ENCODE peak calls at places on chromosome 16, in seven cellular contexts. R, Y, K, G, A, P and I are unnamed samples.

GRCh38 chr16:6977291-6977690 is 355.4 kb upstream of the RBFOX1 start:
- DNase-seq in A (no peak), K (no peak), P (no peak), Y (no peak), R (no peak), G (no peak), I (no peak)

GRCh38 chr16:27202923-27203428 is 350 bp upstream of the KDM8 start:
- DNase-seq in P (no peak), A (no peak), G (no peak), Y (no peak), R (no peak), K (no peak), I (no peak)

GRCh38 chr16:69706256-69706974 is 19.9 kb downstream of the NQO1 start:
- DNase-seq in R (no peak), P (no peak), K (no peak), Y (peak; percentile 40), G (no peak), A (no peak), I (no peak)

GRCh38 chr16:50573279-50573678 is 25.1 kb downstream of the NKD1 start:
- DNase-seq in Y (no peak), K (no peak), A (no peak), G (no peak), R (no peak), P (no peak), I (no peak)

GRCh38 chr16:86396918-86397317 is 113.4 kb upstream of the FOXF1 start:
- DNase-seq in A (no peak), Y (peak; percentile 89), K (no peak), R (peak; percentile 59), P (no peak), G (peak; percentile 20), I (no peak)

GRCh38 chr16:9689597-9689996 is 492.6 kb downstream of the GRIN2A start:
- DNase-seq in R (no peak), K (no peak), A (no peak), Y (no peak), G (no peak), P (no peak), I (no peak)

GRCh38 chr16:47617732-47618131 is 156.6 kb downstream of the PHKB start:
- DNase-seq in Y (no peak), R (no peak), G (no peak), A (no peak), K (no peak), P (no peak), I (no peak)

GRCh38 chr16:84643677-84644076 is 4.6 kb upstream of the KLHL36 start:
- DNase-seq in R (no peak), G (no peak), P (no peak), Y (no peak), A (no peak), K (no peak), I (no peak)